ENCODE peak calls at places on chromosome 2, in eight cellular contexts. One of them, this sample, is unnamed.
A peak's percentile ranks its signal among the peaks of the same experiment; 100 is the strongest.

GRCh38 chr2:63537306-63537705 is 51.0 kb downstream of the WDPCP start:
- DNase-seq in CD4-positive, CD25-positive, alpha-beta regulatory T cell: no peak
- DNase-seq in H9: no peak
- DNase-seq in HCT116: no peak
- DNase-seq in EL: peak; percentile 43
- DNase-seq in stimulated activated CD4-positive, alpha-beta T cell treated with anti-CD3 and anti-CD28 coated beads, TNF-alpha, amount 100 ng/mL, for 48 hours: no peak
- DNase-seq in aorta: no peak
- DNase-seq in effector memory CD8-positive, alpha-beta T cell: no peak
- DNase-seq in this sample: no peak

GRCh38 chr2:229653551-229653950 is 60.8 kb downstream of the DNER start:
- DNase-seq in aorta: no peak
- DNase-seq in EL: no peak
- DNase-seq in H9: no peak
- DNase-seq in stimulated activated CD4-positive, alpha-beta T cell treated with anti-CD3 and anti-CD28 coated beads, TNF-alpha, amount 100 ng/mL, for 48 hours: no peak
- DNase-seq in HCT116: no peak
- DNase-seq in CD4-positive, CD25-positive, alpha-beta regulatory T cell: no peak
- DNase-seq in effector memory CD8-positive, alpha-beta T cell: no peak
- DNase-seq in this sample: no peak

GRCh38 chr2:11396690-11396985 is 52.2 kb upstream of the ROCK2 start:
- DNase-seq in EL: no peak
- DNase-seq in aorta: no peak
- DNase-seq in HCT116: no peak
- DNase-seq in H9: no peak
- DNase-seq in CD4-positive, CD25-positive, alpha-beta regulatory T cell: no peak
- DNase-seq in stimulated activated CD4-positive, alpha-beta T cell treated with anti-CD3 and anti-CD28 coated beads, TNF-alpha, amount 100 ng/mL, for 48 hours: no peak
- DNase-seq in effector memory CD8-positive, alpha-beta T cell: no peak
- DNase-seq in this sample: no peak

GRCh38 chr2:210502997-210503621 is 26.6 kb upstream of the LANCL1 start:
- DNase-seq in H9: peak; percentile 37
- DNase-seq in CD4-positive, CD25-positive, alpha-beta regulatory T cell: peak; percentile 23
- DNase-seq in aorta: no peak
- DNase-seq in effector memory CD8-positive, alpha-beta T cell: peak; percentile 7
- DNase-seq in HCT116: peak; percentile 13
- DNase-seq in EL: peak; percentile 46
- DNase-seq in stimulated activated CD4-positive, alpha-beta T cell treated with anti-CD3 and anti-CD28 coated beads, TNF-alpha, amount 100 ng/mL, for 48 hours: no peak
- DNase-seq in this sample: no peak

GRCh38 chr2:215687149-215688031 is 251.5 kb upstream of the FN1 start:
- DNase-seq in aorta: no peak
- DNase-seq in EL: no peak
- DNase-seq in CD4-positive, CD25-positive, alpha-beta regulatory T cell: no peak
- DNase-seq in effector memory CD8-positive, alpha-beta T cell: no peak
- DNase-seq in H9: no peak
- DNase-seq in stimulated activated CD4-positive, alpha-beta T cell treated with anti-CD3 and anti-CD28 coated beads, TNF-alpha, amount 100 ng/mL, for 48 hours: no peak
- DNase-seq in HCT116: no peak
- DNase-seq in this sample: no peak

GRCh38 chr2:168424112-168424951 is 31.7 kb upstream of the CERS6 start:
- DNase-seq in EL: no peak
- DNase-seq in effector memory CD8-positive, alpha-beta T cell: no peak
- DNase-seq in CD4-positive, CD25-positive, alpha-beta regulatory T cell: no peak
- DNase-seq in H9: no peak
- DNase-seq in stimulated activated CD4-positive, alpha-beta T cell treated with anti-CD3 and anti-CD28 coated beads, TNF-alpha, amount 100 ng/mL, for 48 hours: no peak
- DNase-seq in aorta: no peak
- DNase-seq in HCT116: no peak
- DNase-seq in this sample: no peak

GRCh38 chr2:209985879-209986278 is 16.6 kb upstream of the RPE start:
- DNase-seq in stimulated activated CD4-positive, alpha-beta T cell treated with anti-CD3 and anti-CD28 coated beads, TNF-alpha, amount 100 ng/mL, for 48 hours: no peak
- DNase-seq in effector memory CD8-positive, alpha-beta T cell: no peak
- DNase-seq in EL: no peak
- DNase-seq in HCT116: no peak
- DNase-seq in H9: no peak
- DNase-seq in aorta: no peak
- DNase-seq in CD4-positive, CD25-positive, alpha-beta regulatory T cell: no peak
- DNase-seq in this sample: no peak

GRCh38 chr2:169862816-169863215 is 35.6 kb downstream of the UBR3 start:
- DNase-seq in EL: no peak
- DNase-seq in aorta: no peak
- DNase-seq in CD4-positive, CD25-positive, alpha-beta regulatory T cell: no peak
- DNase-seq in HCT116: no peak
- DNase-seq in effector memory CD8-positive, alpha-beta T cell: no peak
- DNase-seq in H9: no peak
- DNase-seq in stimulated activated CD4-positive, alpha-beta T cell treated with anti-CD3 and anti-CD28 coated beads, TNF-alpha, amount 100 ng/mL, for 48 hours: no peak
- DNase-seq in this sample: no peak

GRCh38 chr2:205684871-205685313 is 2.6 kb downstream of the NRP2 start:
- DNase-seq in stimulated activated CD4-positive, alpha-beta T cell treated with anti-CD3 and anti-CD28 coated beads, TNF-alpha, amount 100 ng/mL, for 48 hours: no peak
- DNase-seq in H9: peak; percentile 61
- DNase-seq in CD4-positive, CD25-positive, alpha-beta regulatory T cell: no peak
- DNase-seq in aorta: no peak
- DNase-seq in effector memory CD8-positive, alpha-beta T cell: no peak
- DNase-seq in HCT116: no peak
- DNase-seq in EL: no peak
- DNase-seq in this sample: no peak

This sample was measured in activated T-helper 2 cell treated with anti-CD3 and anti-CD28 coated beads, Interferon-gamma antibody, Interleukin-2, Interleukin-4, amounts not matched to agents 10 μg/mL and 5 μg/mL and 100 μg/mL, durations not matched to agents 14 hours and 24 hours and 36 hours.